ENCODE peak calls at places on chromosomes 1 and 21, in nine cellular contexts. M is AG04450, L is endothelial cell, P is kidney epithelial cell, X is epithelial cell of esophagus, D is GM23338, N is cardiac muscle cell, I is AG10803, A is stomach. C is an unnamed sample.

GRCh38 chr1:66095190-66095589 is 302.5 kb downstream of the PDE4B start:
- DNase-seq in X (peak; percentile 5), I (no peak), L (no peak), D (no peak), A (no peak), P (no peak), N (no peak), M (no peak), C (no peak)

GRCh38 chr21:42737969-42738590 is 84.7 kb downstream of the PDE9A start:
- DNase-seq in M (no peak), D (no peak), A (peak; percentile 72), I (no peak), L (no peak), X (no peak), N (peak; percentile 30), P (no peak), C (no peak)

GRCh38 chr1:217881131-217881543 is 250.0 kb downstream of the SPATA17 start:
- DNase-seq in L (no peak), M (no peak), D (no peak), X (no peak), P (no peak), I (peak; percentile 35), N (no peak), A (no peak), C (no peak)

GRCh38 chr1:119631433-119632102 is 16.5 kb downstream of the ZNF697 start:
- DNase-seq in A (peak; percentile 87), N (peak; percentile 97), I (peak; percentile 75), D (peak; percentile 78), P (peak; percentile 80), X (peak; percentile 72), M (peak; percentile 34), L (no peak), C (peak; percentile 82)

GRCh38 chr1:43188106-43188505 is 16.0 kb downstream of the CFAP57 start:
- DNase-seq in A (no peak), N (no peak), D (no peak), L (no peak), P (no peak), M (no peak), I (no peak), X (no peak), C (no peak)

GRCh38 chr1:31396633-31397351 is 16.2 kb upstream of the SERINC2 start:
- DNase-seq in D (peak; percentile 62), L (no peak), I (peak; percentile 100), P (peak; percentile 43), N (peak; percentile 87), A (no peak), X (peak; percentile 98), M (peak; percentile 81), C (no peak)

GRCh38 chr1:237888143-237888542 is 2.6 kb downstream of the ZP4 start:
- DNase-seq in N (no peak), L (no peak), A (no peak), P (no peak), I (no peak), D (no peak), M (no peak), X (peak; percentile 90), C (no peak)

GRCh38 chr1:16009678-16010077 is 5.6 kb downstream of the SRARP start:
- DNase-seq in X (no peak), I (no peak), L (no peak), N (no peak), M (no peak), P (no peak), D (no peak), A (no peak), C (no peak)

GRCh38 chr1:101653482-101653946 is 343.2 kb downstream of the OLFM3 start:
- DNase-seq in A (no peak), L (peak; percentile 22), N (peak; percentile 20), P (no peak), M (no peak), D (peak; percentile 85), X (peak; percentile 53), I (no peak), C (no peak)

GRCh38 chr1:155125946-155126493 is 1.7 kb upstream of the EFNA1 start:
- DNase-seq in N (peak; percentile 76), A (peak; percentile 91), I (peak; percentile 3), L (peak; percentile 22), P (no peak), M (no peak), X (peak; percentile 48), D (peak; percentile 62), C (no peak)

GRCh38 chr1:21251773-21252471 is 38.3 kb downstream of the ECE1 start:
- DNase-seq in L (no peak), N (peak; percentile 90), P (peak; percentile 97), D (no peak), I (peak; percentile 88), M (peak; percentile 74), A (peak; percentile 80), X (peak; percentile 92), C (peak; percentile 91)

GRCh38 chr1:95916616-95917015 is 682.6 kb downstream of the RWDD3 start:
- DNase-seq in N (peak; percentile 39), P (no peak), X (peak; percentile 14), I (peak; percentile 13), D (peak; percentile 62), A (no peak), L (no peak), M (no peak), C (no peak)
- TF ChIP-seq CTCF in N (peak; percentile 44), P (peak; percentile 50), X (peak; percentile 50), I (peak; percentile 63), D (peak; percentile 66), A (no peak), L (no peak), M (peak; percentile 57), C (peak; percentile 46)

DNA sequence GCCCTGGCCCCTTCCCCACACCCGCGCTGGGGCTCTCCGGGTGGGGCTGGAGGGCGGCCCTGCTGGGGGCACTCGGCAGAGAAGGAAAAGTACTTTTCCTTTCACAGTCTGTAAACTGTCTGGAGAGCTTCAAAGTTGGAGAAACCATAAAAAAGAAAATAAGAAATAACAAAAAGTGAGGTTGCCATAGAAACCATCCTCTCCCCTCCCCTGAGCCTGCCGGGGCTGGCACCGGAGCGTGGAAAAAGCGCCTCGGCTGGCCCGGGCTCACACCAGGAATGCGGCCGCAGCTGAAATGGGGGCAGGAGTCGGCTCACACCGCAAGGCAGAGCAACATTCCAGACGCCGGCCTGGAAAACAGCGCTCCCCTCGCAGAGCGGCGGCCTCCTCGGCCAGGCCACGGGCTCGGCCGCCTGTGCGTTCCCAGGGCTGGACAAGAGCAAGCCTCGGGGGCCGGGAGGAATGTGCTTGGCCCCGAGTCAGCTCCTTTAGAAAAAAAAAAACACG is 69.2 kb downstream of the MORN1 start:
- DNase-seq in L (no peak), D (peak; percentile 67), M (peak; percentile 56), P (peak; percentile 71), N (peak; percentile 97), X (peak; percentile 51), A (peak; percentile 64), I (peak; percentile 95), C (peak; percentile 27)
- TF ChIP-seq CTCF in L (no peak), D (no peak), M (peak; percentile 13), P (peak; percentile 32), N (peak; percentile 13), X (no peak), A (no peak), I (peak; percentile 16), C (peak; percentile 24)

GRCh38 chr1:36994294-36994693 is 40.0 kb downstream of the GRIK3 start:
- DNase-seq in P (no peak), L (no peak), N (no peak), D (no peak), A (no peak), M (no peak), I (no peak), X (no peak), C (no peak)

GRCh38 chr1:36996106-36996505 is 38.2 kb downstream of the GRIK3 start:
- DNase-seq in L (no peak), I (no peak), A (no peak), N (no peak), D (no peak), M (no peak), P (no peak), X (no peak), C (no peak)

GRCh38 chr1:36992139-36992940 is 42.0 kb downstream of the GRIK3 start:
- DNase-seq in X (no peak), D (no peak), A (no peak), I (no peak), N (no peak), P (no peak), M (no peak), L (no peak), C (no peak)

GRCh38 chr1:36991551-36991950 is 42.8 kb downstream of the GRIK3 start:
- DNase-seq in P (no peak), I (no peak), A (no peak), D (no peak), X (no peak), L (no peak), M (no peak), N (no peak), C (no peak)

GRCh38 chr1:36994863-36995262 is 39.5 kb downstream of the GRIK3 start:
- DNase-seq in M (no peak), D (peak; percentile 25), X (no peak), P (no peak), L (no peak), I (no peak), N (no peak), A (no peak), C (no peak)
- TF ChIP-seq CTCF in M (no peak), D (no peak), X (no peak), P (no peak), L (no peak), I (no peak), N (no peak), A (no peak), C (no peak)

GRCh38 chr1:108717774-108718316 is 5.1 kb downstream of the FNDC7 start:
- DNase-seq in M (no peak), X (no peak), P (no peak), A (no peak), D (no peak), I (no peak), N (no peak), L (no peak), C (no peak)

GRCh38 chr1:108716437-108717230 is 3.9 kb downstream of the FNDC7 start:
- DNase-seq in I (peak; percentile 31), P (no peak), N (peak; percentile 35), X (no peak), D (no peak), L (no peak), M (no peak), A (no peak), C (no peak)

GRCh38 chr1:108715932-108716331 is 3.2 kb downstream of the FNDC7 start:
- DNase-seq in A (no peak), D (no peak), X (no peak), P (no peak), I (no peak), N (peak; percentile 46), L (no peak), M (no peak), C (no peak)

GRCh38 chr1:108708726-108709660 is 3.7 kb upstream of the FNDC7 start:
- DNase-seq in L (no peak), A (no peak), I (no peak), M (no peak), N (peak; percentile 59), P (no peak), D (peak; percentile 80), X (no peak), C (no peak)

DNA sequence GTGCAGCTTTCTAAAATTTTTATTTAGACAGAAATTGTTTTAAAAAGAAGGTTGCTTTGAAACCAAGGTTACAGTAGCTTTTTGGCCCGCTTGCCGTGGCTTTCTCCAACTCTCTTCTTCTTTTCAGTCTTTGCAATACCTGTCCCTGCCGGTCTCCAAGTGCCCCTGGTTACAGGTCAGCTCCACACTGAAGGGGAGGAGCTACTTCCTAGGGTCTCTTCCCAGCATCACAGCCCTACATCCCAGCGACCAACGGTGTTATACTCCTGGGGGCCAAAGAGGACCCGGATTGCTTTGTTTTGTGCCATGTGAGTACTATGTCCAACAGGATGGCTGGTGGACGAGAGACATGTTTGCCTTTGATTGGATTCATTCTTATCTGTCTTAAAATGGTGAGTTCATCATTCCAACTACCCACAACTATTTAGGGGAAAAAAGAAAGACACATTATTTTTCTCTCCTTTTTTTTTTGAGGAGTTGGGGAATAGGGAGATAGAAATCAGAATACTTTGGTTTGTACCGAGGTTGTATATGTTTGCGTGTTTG is at the start of gene FNDC7:
- DNase-seq in L (no peak), D (peak; percentile 87), N (peak; percentile 45), X (no peak), A (no peak), M (no peak), P (no peak), I (no peak), C (no peak)
- TF ChIP-seq CTCF in L (no peak), D (no peak), N (no peak), X (no peak), A (no peak), M (no peak), P (no peak), I (no peak), C (no peak)